ENCODE peak calls at places on chromosome 2, in four cellular contexts. One of them, this sample, is unnamed.

GRCh38 chr2:118726821-118727220 is 120.6 kb downstream of the EN1 start:
- DNase-seq in endothelial cell of umbilical vein: no peak
- DNase-seq in stomach: no peak
- DNase-seq in spleen: no peak
- DNase-seq in this sample: no peak

GRCh38 chr2:132740081-132740480 is 70.1 kb upstream of the LYPD1 start:
- DNase-seq in endothelial cell of umbilical vein: no peak
- DNase-seq in stomach: no peak
- DNase-seq in spleen: no peak
- DNase-seq in this sample: no peak

GRCh38 chr2:28128281-28128950 is 237.9 kb downstream of the BABAM2 start:
- DNase-seq in endothelial cell of umbilical vein: no peak
- DNase-seq in stomach: no peak
- DNase-seq in spleen: no peak
- DNase-seq in this sample: no peak

GRCh38 chr2:8679567-8679826 is 2.4 kb upstream of the ID2 start:
- DNase-seq in endothelial cell of umbilical vein: no peak
- DNase-seq in stomach: no peak
- DNase-seq in spleen: no peak
- DNase-seq in this sample: no peak

GRCh38 chr2:225354281-225354774 is 45.2 kb upstream of the NYAP2 start:
- DNase-seq in endothelial cell of umbilical vein: peak
- DNase-seq in stomach: no peak
- DNase-seq in spleen: no peak
- DNase-seq in this sample: no peak

GRCh38 chr2:109322111-109322510 is 193.1 kb downstream of the SH3RF3 start:
- DNase-seq in endothelial cell of umbilical vein: peak
- DNase-seq in stomach: peak
- DNase-seq in spleen: no peak
- DNase-seq in this sample: no peak

GRCh38 chr2:177530513-177531039 is 138.0 kb downstream of the AGPS start:
- DNase-seq in endothelial cell of umbilical vein: no peak
- DNase-seq in stomach: no peak
- DNase-seq in spleen: no peak
- DNase-seq in this sample: no peak

GRCh38 chr2:112181571-112182290 is 43.5 kb downstream of the FBLN7 start:
- DNase-seq in endothelial cell of umbilical vein: no peak
- DNase-seq in stomach: no peak
- DNase-seq in spleen: no peak
- DNase-seq in this sample: peak

GRCh38 chr2:169683425-169684134 is 10.6 kb downstream of the CFAP210 start:
- DNase-seq in endothelial cell of umbilical vein: no peak
- DNase-seq in stomach: no peak
- DNase-seq in spleen: no peak
- DNase-seq in this sample: no peak

GRCh38 chr2:188975497-188976102 is 1.4 kb downstream of the COL3A1 start:
- DNase-seq in endothelial cell of umbilical vein: no peak
- DNase-seq in stomach: no peak
- DNase-seq in spleen: no peak
- DNase-seq in this sample: no peak

GRCh38 chr2:75007061-75007460 is 48.6 kb downstream of the POLE4 start:
- DNase-seq in endothelial cell of umbilical vein: no peak
- DNase-seq in stomach: no peak
- DNase-seq in spleen: no peak
- DNase-seq in this sample: no peak

GRCh38 chr2:179344280-179344961 is 79.8 kb upstream of the SESTD1 start:
- DNase-seq in endothelial cell of umbilical vein: peak
- DNase-seq in stomach: no peak
- DNase-seq in spleen: no peak
- DNase-seq in this sample: no peak

GRCh38 chr2:31258351-31258750 is 24.4 kb downstream of the EHD3 start:
- DNase-seq in endothelial cell of umbilical vein: no peak
- DNase-seq in stomach: no peak
- DNase-seq in spleen: no peak
- DNase-seq in this sample: no peak

GRCh38 chr2:14427982-14428567 is 204.4 kb upstream of the LRATD1 start:
- DNase-seq in endothelial cell of umbilical vein: no peak
- DNase-seq in stomach: no peak
- DNase-seq in spleen: no peak
- DNase-seq in this sample: no peak

GRCh38 chr2:138621139-138621538 is 119.6 kb downstream of the SPOPL start:
- DNase-seq in endothelial cell of umbilical vein: no peak
- DNase-seq in stomach: no peak
- DNase-seq in spleen: no peak
- DNase-seq in this sample: no peak

GRCh38 chr2:39632871-39633270 is 32.8 kb upstream of the TMEM178A start:
- DNase-seq in endothelial cell of umbilical vein: no peak
- DNase-seq in stomach: no peak
- DNase-seq in spleen: no peak
- DNase-seq in this sample: no peak

GRCh38 chr2:120604767-120605166 is 130.9 kb upstream of the GLI2 start:
- DNase-seq in endothelial cell of umbilical vein: no peak
- DNase-seq in stomach: no peak
- DNase-seq in spleen: peak
- DNase-seq in this sample: no peak

GRCh38 chr2:215828528-215829184 is 184.7 kb downstream of the MREG start:
- DNase-seq in endothelial cell of umbilical vein: peak
- DNase-seq in stomach: peak
- DNase-seq in spleen: no peak
- DNase-seq in this sample: no peak

GRCh38 chr2:10631405-10631804 is 58.4 kb downstream of the NOL10 start:
- DNase-seq in endothelial cell of umbilical vein: no peak
- DNase-seq in stomach: no peak
- DNase-seq in spleen: no peak
- DNase-seq in this sample: no peak

GRCh38 chr2:143704432-143705106 is 575.4 kb downstream of the ARHGAP15 start:
- DNase-seq in endothelial cell of umbilical vein: no peak
- DNase-seq in stomach: no peak
- DNase-seq in spleen: no peak
- DNase-seq in this sample: no peak
- TF ChIP-seq CTCF in endothelial cell of umbilical vein: no peak
- TF ChIP-seq CTCF in stomach: no peak
- TF ChIP-seq CTCF in spleen: no peak
- TF ChIP-seq CTCF in this sample: no peak

GRCh38 chr2:17646838-17647701 is 106.5 kb downstream of the SMC6 start:
- DNase-seq in endothelial cell of umbilical vein: no peak
- DNase-seq in stomach: peak
- DNase-seq in spleen: no peak
- DNase-seq in this sample: no peak

GRCh38 chr2:17648571-17648970 is 105.0 kb downstream of the SMC6 start:
- DNase-seq in endothelial cell of umbilical vein: no peak
- DNase-seq in stomach: no peak
- DNase-seq in spleen: no peak
- DNase-seq in this sample: no peak

GRCh38 chr2:17652681-17653080 is 100.9 kb downstream of the SMC6 start:
- DNase-seq in endothelial cell of umbilical vein: no peak
- DNase-seq in stomach: no peak
- DNase-seq in spleen: no peak
- DNase-seq in this sample: no peak

GRCh38 chr2:17646096-17646554 is 105.6 kb downstream of the VSNL1 start:
- DNase-seq in endothelial cell of umbilical vein: peak
- DNase-seq in stomach: peak
- DNase-seq in spleen: no peak
- DNase-seq in this sample: no peak

GRCh38 chr2:17649026-17649425 is 104.6 kb downstream of the SMC6 start:
- DNase-seq in endothelial cell of umbilical vein: no peak
- DNase-seq in stomach: no peak
- DNase-seq in spleen: no peak
- DNase-seq in this sample: no peak
- TF ChIP-seq POLR2A in endothelial cell of umbilical vein: no peak
- TF ChIP-seq POLR2A in stomach: no peak
- TF ChIP-seq POLR2A in spleen: no peak
- TF ChIP-seq POLR2A in this sample: no peak

DNA sequence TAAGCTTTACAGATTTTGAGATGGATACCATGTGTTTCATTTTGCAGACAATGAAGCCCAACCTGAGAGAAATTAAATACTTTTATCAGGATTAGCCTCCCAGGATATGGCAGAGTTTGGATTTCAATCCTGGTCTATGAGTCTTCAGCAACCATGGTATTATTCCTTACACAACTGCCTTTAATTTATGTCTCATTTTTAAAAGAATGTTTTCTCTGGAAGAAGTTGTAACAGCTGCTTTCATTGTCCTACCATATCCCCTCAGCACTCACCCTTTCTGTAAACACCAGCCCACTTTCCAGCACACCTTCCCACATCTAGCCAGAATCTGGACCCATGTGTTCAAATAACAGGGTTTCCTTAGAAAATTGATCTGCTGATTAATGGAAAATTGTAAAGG is 863.7 kb upstream of the VRK2 start:
- DNase-seq in endothelial cell of umbilical vein: peak
- DNase-seq in stomach: no peak
- DNase-seq in spleen: no peak
- DNase-seq in this sample: no peak
- TF ChIP-seq CTCF in endothelial cell of umbilical vein: no peak
- TF ChIP-seq CTCF in stomach: no peak
- TF ChIP-seq CTCF in spleen: no peak
- TF ChIP-seq CTCF in this sample: no peak

DNA sequence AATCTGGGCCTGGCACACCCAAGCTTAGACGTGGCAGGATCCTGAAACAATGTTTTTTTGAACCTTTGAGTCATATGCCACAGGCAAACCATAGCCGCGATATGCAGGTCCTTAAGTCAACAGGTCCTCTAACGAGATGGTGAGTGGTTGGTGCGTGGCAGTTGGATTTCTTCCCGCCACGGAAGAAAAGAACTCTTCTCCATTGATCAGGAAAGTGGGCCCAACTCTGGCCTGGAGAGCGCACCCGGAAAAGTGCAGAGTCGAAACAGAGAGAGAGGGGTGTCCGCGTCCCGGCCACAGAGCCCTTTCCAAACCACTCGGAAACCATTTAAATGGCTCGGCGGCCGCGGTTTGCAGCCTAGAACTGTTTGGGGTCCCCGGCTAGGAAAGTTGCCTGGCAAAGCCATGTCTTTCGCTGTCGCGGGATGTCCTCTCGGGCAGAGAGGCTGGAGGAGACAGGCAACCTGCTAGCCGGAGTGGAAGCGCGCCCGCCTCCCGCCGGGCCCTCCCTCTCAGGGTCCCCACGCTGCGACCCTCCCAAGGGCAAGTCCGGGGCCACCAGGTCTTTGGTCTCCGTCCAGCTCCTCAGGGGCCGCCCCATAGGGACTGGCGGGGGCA is 777 bp downstream of the GALNT3 start:
- DNase-seq in endothelial cell of umbilical vein: no peak
- DNase-seq in stomach: peak
- DNase-seq in spleen: no peak
- DNase-seq in this sample: no peak
- TF ChIP-seq POLR2A in endothelial cell of umbilical vein: no peak
- TF ChIP-seq POLR2A in stomach: no peak
- TF ChIP-seq POLR2A in spleen: no peak
- TF ChIP-seq POLR2A in this sample: no peak

GRCh38 chr2:53438056-53438455 is 329.5 kb upstream of the CHAC2 start:
- DNase-seq in endothelial cell of umbilical vein: no peak
- DNase-seq in stomach: no peak
- DNase-seq in spleen: no peak
- DNase-seq in this sample: no peak

GRCh38 chr2:53438692-53439091 is 328.9 kb upstream of the CHAC2 start:
- DNase-seq in endothelial cell of umbilical vein: no peak
- DNase-seq in stomach: no peak
- DNase-seq in spleen: no peak
- DNase-seq in this sample: no peak

GRCh38 chr2:53445376-53446072 is 322.1 kb upstream of the CHAC2 start:
- DNase-seq in endothelial cell of umbilical vein: no peak
- DNase-seq in stomach: no peak
- DNase-seq in spleen: no peak
- DNase-seq in this sample: no peak

GRCh38 chr2:53437371-53437770 is 330.2 kb upstream of the CHAC2 start:
- DNase-seq in endothelial cell of umbilical vein: no peak
- DNase-seq in stomach: no peak
- DNase-seq in spleen: no peak
- DNase-seq in this sample: no peak

GRCh38 chr2:53442783-53443182 is 324.8 kb upstream of the CHAC2 start:
- DNase-seq in endothelial cell of umbilical vein: no peak
- DNase-seq in stomach: no peak
- DNase-seq in spleen: no peak
- DNase-seq in this sample: no peak
- TF ChIP-seq CTCF in endothelial cell of umbilical vein: no peak
- TF ChIP-seq CTCF in stomach: no peak
- TF ChIP-seq CTCF in spleen: no peak
- TF ChIP-seq CTCF in this sample: no peak

GRCh38 chr2:161414385-161415040 is 1.6 kb upstream of the TBR1 start:
- DNase-seq in endothelial cell of umbilical vein: peak
- DNase-seq in stomach: no peak
- DNase-seq in spleen: peak
- DNase-seq in this sample: no peak
- TF ChIP-seq POLR2A in endothelial cell of umbilical vein: no peak
- TF ChIP-seq POLR2A in stomach: no peak
- TF ChIP-seq POLR2A in spleen: no peak
- TF ChIP-seq POLR2A in this sample: no peak

DNA sequence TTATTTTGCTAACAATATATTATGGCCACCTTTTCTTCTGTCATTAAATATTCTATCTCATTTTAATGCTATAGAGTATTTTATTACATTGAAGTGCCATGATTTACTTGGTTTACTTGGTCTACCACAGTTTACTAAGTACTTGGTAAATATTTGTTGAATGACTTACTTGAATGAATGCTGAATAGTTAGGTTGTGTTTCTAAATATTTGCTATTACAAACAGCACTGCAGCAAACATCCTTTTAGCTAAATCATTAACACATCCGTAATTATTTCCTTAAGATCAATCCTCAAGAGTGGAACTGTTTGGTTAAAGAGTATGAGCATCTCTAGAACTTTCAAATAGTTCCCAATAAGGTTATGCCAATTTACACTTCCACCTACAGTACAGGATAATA is 318.7 kb downstream of the MYCN start:
- DNase-seq in endothelial cell of umbilical vein: no peak
- DNase-seq in stomach: no peak
- DNase-seq in spleen: no peak
- DNase-seq in this sample: no peak
- TF ChIP-seq CTCF in endothelial cell of umbilical vein: no peak
- TF ChIP-seq CTCF in stomach: no peak
- TF ChIP-seq CTCF in spleen: no peak
- TF ChIP-seq CTCF in this sample: no peak

GRCh38 chr2:172513935-172514586 is 41.8 kb upstream of the PDK1 start:
- DNase-seq in endothelial cell of umbilical vein: no peak
- DNase-seq in stomach: no peak
- DNase-seq in spleen: peak
- DNase-seq in this sample: no peak
- TF ChIP-seq POLR2A in endothelial cell of umbilical vein: no peak
- TF ChIP-seq POLR2A in stomach: no peak
- TF ChIP-seq POLR2A in spleen: no peak
- TF ChIP-seq POLR2A in this sample: no peak